ENCODE peak calls at places on chromosomes 3 and 15, in six cellular contexts. Z is KG1, O is testis, M is omental fat pad, H is substantia nigra, P is amniotic stem cell. E is an unnamed sample.

GRCh38 chr3:102466001-102466400 is 31.2 kb downstream of the ZPLD1 start:
- DNase-seq in Z (no peak), O (no peak), M (no peak), H (no peak), P (no peak), E (no peak)

GRCh38 chr3:5194801-5195509 is 7.4 kb downstream of the EDEM1 start:
- DNase-seq in Z (no peak), O (no peak), M (no peak), H (no peak), P (peak), E (peak)

GRCh38 chr15:46654993-46655392 is 1020.2 kb downstream of the SQOR start:
- DNase-seq in Z (no peak), O (no peak), M (no peak), H (no peak), P (no peak), E (no peak)

GRCh38 chr3:10391391-10391790 is 70.5 kb upstream of the SEC13 start:
- DNase-seq in Z (no peak), O (no peak), M (no peak), H (no peak), P (no peak), E (no peak)

GRCh38 chr3:148077318-148077923 is 620.3 kb upstream of the AGTR1 start:
- DNase-seq in Z (peak), O (no peak), M (no peak), H (no peak), P (no peak), E (peak)

GRCh38 chr15:69380100-69380725 is 33.9 kb upstream of the KIF23 start:
- DNase-seq in Z (no peak), O (no peak), M (no peak), H (no peak), P (no peak), E (no peak)

GRCh38 chr3:184545769-184546168 is 15.8 kb upstream of the EPHB3 start:
- DNase-seq in Z (no peak), O (no peak), M (no peak), H (no peak), P (no peak), E (no peak)

GRCh38 chr15:101183226-101183925 is 68.5 kb downstream of the CHSY1 start:
- DNase-seq in Z (no peak), O (no peak), M (no peak), H (no peak), P (no peak), E (no peak)

GRCh38 chr15:25342629-25343028 is 96.2 kb downstream of the UBE3A start:
- DNase-seq in Z (no peak), O (no peak), M (no peak), H (no peak), P (no peak), E (no peak)

GRCh38 chr3:50171540-50172301 is 16.6 kb downstream of the SEMA3F start:
- DNase-seq in Z (no peak), O (no peak), M (no peak), H (no peak), P (no peak), E (no peak)

GRCh38 chr15:96583671-96584070 is 253.2 kb downstream of the NR2F2 start:
- DNase-seq in Z (no peak), O (no peak), M (no peak), H (no peak), P (no peak), E (no peak)

GRCh38 chr15:87777054-87777498 is 479.5 kb downstream of the NTRK3 start:
- DNase-seq in Z (no peak), O (no peak), M (no peak), H (no peak), P (no peak), E (no peak)

GRCh38 chr3:40057077-40057476 is 247.7 kb downstream of the MYRIP start:
- DNase-seq in Z (no peak), O (no peak), M (no peak), H (no peak), P (no peak), E (no peak)

GRCh38 chr3:182631183-182632076 is 161.9 kb upstream of the ATP11B start:
- DNase-seq in Z (no peak), O (no peak), M (no peak), H (no peak), P (no peak), E (no peak)

GRCh38 chr3:161273589-161274218 is 52.6 kb downstream of the NMD3 start:
- DNase-seq in Z (peak), O (peak), M (no peak), H (no peak), P (peak), E (peak)

GRCh38 chr15:36658321-36658720 is 78.9 kb downstream of the CDIN1 start:
- DNase-seq in Z (no peak), O (no peak), M (no peak), H (no peak), P (no peak), E (peak)

GRCh38 chr15:44471885-44472284 is 44.5 kb downstream of the CTDSPL2 start:
- DNase-seq in Z (no peak), O (no peak), M (no peak), H (no peak), P (no peak), E (no peak)

GRCh38 chr3:161694682-161695586 is 198.3 kb downstream of the OTOL1 start:
- DNase-seq in Z (no peak), O (no peak), M (no peak), H (no peak), P (no peak), E (no peak)

GRCh38 chr15:51243774-51244173 is 94.6 kb downstream of the CYP19A1 start:
- DNase-seq in Z (no peak), O (no peak), M (no peak), H (no peak), P (no peak), E (peak)

GRCh38 chr15:25849431-25849921 is 13.7 kb downstream of the ATP10A start:
- DNase-seq in Z (no peak), O (peak), M (no peak), H (no peak), P (peak), E (peak)

E was measured in LoVo.